ENCODE peak calls at places on chromosomes 16 and 17, in ten cellular contexts. D is fibroblast of lung; G is pancreas; U is body of pancreas; I is GM23248; N is CD4-positive, alpha-beta memory T cell; T is right lobe of liver; O is PC-9; E is IMR-90; F is vagina. X is an unnamed sample. For H3K4me1, the result is how much of the 10 kb centered on the place peaks cover.

GRCh38 chr17:1438593-1439083 is 17.4 kb downstream of the CRK start:
- DNase-seq in F (no peak), T (no peak), E (peak), U (no peak), O (no peak), G (no peak), N (no peak), I (peak), D (peak), X (no peak)

GRCh38 chr17:76542984-76543383 is 3.1 kb downstream of the PRCD start:
- DNase-seq in G (no peak), E (no peak), O (no peak), I (no peak), U (no peak), T (no peak), F (no peak), N (peak), D (no peak), X (no peak)

GRCh38 chr17:78391843-78392242 is 13.4 kb downstream of the PGS1 start:
- DNase-seq in G (no peak), E (peak), O (peak), N (no peak), U (no peak), D (peak), F (no peak), I (peak), T (no peak), X (no peak)

GRCh38 chr16:9090101-9090959 is 1.1 kb upstream of the HAPSTR1 start:
- DNase-seq in D (no peak), O (no peak), E (no peak), U (peak), I (peak), F (peak), T (peak), G (peak), N (peak), X (peak)

GRCh38 chr16:86462334-86463084 is 47.8 kb upstream of the FOXF1 start:
- DNase-seq in E (peak), G (no peak), T (no peak), O (no peak), D (peak), I (no peak), F (no peak), N (no peak), U (no peak), X (no peak)

GRCh38 chr17:27380551-27380950 is 75.7 kb upstream of the KSR1 start:
- DNase-seq in O (no peak), D (no peak), N (no peak), G (no peak), T (no peak), F (no peak), U (no peak), I (no peak), E (no peak), X (no peak)

GRCh38 chr17:45775148-45775547 is 9.0 kb upstream of the CRHR1 start:
- DNase-seq in N (no peak), I (no peak), G (no peak), E (no peak), U (peak), T (no peak), D (no peak), F (no peak), O (no peak), X (no peak)

GRCh38 chr17:59775786-59776350 is 68.4 kb downstream of the VMP1 start:
- DNase-seq in O (no peak), T (no peak), N (no peak), F (no peak), E (no peak), D (no peak), I (no peak), U (no peak), G (no peak), X (no peak)

GRCh38 chr16:49562228-49562627 is 188.6 kb downstream of the C16orf78 start:
- DNase-seq in N (no peak), F (no peak), T (no peak), I (no peak), U (no peak), G (no peak), E (no peak), O (no peak), D (no peak), X (no peak)

GRCh38 chr17:38693700-38694329 is 11.3 kb upstream of the MLLT6 start:
- DNase-seq in N (no peak), O (no peak), F (peak), T (peak), E (peak), U (peak), D (peak), G (peak), I (peak), X (no peak)

GRCh38 chr16:16021988-16022682 is 72.7 kb downstream of the ABCC1 start:
- DNase-seq in D (peak), G (peak), N (no peak), I (peak), O (peak), U (peak), T (peak), F (peak), E (peak), X (no peak)

GRCh38 chr16:58638148-58639036 is 8.8 kb upstream of the CNOT1 start:
- DNase-seq in I (peak), T (peak), G (no peak), E (peak), O (peak), U (peak), D (peak), F (no peak), N (no peak), X (no peak)

GRCh38 chr16:76964464-76965154 is 226.4 kb upstream of the MON1B start:
- DNase-seq in D (no peak), G (no peak), I (no peak), O (no peak), E (no peak), F (no peak), N (no peak), T (peak), U (no peak), X (no peak)

GRCh38 chr17:75876190-75876937 is 2.0 kb downstream of the TRIM47 start:
- DNase-seq in N (peak), E (no peak), O (peak), D (no peak), U (peak), G (peak), F (no peak), I (peak), T (peak), X (no peak)

GRCh38 chr16:53094013-53094630 is 39.3 kb downstream of the CHD9 start:
- DNase-seq in N (peak), G (peak), F (no peak), U (peak), D (no peak), O (peak), E (no peak), I (no peak), T (peak), X (no peak)

GRCh38 chr16:405548-406506 is 4.1 kb downstream of the DECR2 start:
- DNase-seq in E (no peak), T (peak), G (no peak), N (no peak), O (no peak), I (no peak), D (no peak), U (no peak), F (no peak), X (no peak)

GRCh38 chr17:74842146-74842598 is 17.5 kb downstream of the GRIN2C start:
- DNase-seq in G (no peak), T (no peak), O (no peak), N (no peak), I (peak), F (no peak), D (no peak), E (no peak), U (no peak), X (no peak)

GRCh38 chr17:76196675-76197074 is 43.6 kb downstream of the RNF157 start:
- DNase-seq in U (peak), N (no peak), O (no peak), E (no peak), F (no peak), D (peak), G (no peak), I (peak), T (peak), X (no peak)

GRCh38 chr17:44007346-44008204 is 3.2 kb downstream of the NAGS start:
- DNase-seq in U (no peak), G (no peak), E (no peak), I (peak), F (no peak), O (no peak), D (no peak), N (no peak), T (peak), X (no peak)

GRCh38 chr16:70018254-70018653 is 67.1 kb downstream of the CLEC18A start:
- DNase-seq in T (no peak), O (peak), U (peak), I (peak), D (no peak), N (peak), F (no peak), G (no peak), E (peak), X (no peak)

GRCh38 chr17:44220211-44221071 is 966 bp upstream of the UBTF start:
- DNase-seq in F (no peak), U (peak), N (peak), T (peak), I (peak), D (peak), G (peak), O (no peak), E (peak), X (peak)

DNA sequence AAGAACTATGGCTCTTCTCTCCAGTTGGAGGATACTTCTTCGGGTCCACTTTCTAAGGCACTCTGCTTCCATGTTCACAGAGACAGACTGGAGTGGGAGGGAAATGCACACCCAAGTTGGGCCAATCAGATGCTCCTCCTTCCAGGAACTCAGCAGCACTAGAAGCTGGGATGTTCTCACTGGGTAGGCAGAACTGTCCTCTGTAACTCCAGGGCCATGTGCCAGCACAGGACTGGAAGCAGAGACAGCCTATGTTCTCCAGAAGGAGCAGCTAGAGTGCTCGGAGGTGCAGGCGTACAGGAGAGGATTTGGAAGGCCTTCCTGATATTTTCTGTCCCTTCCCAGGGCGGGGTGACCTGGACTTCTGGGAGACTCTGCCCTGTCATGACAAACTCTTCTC is 50.0 kb upstream of the SREBF1 start:
- DNase-seq in T (no peak), E (no peak), O (no peak), D (no peak), N (no peak), G (no peak), F (no peak), I (no peak), U (no peak), X (no peak)
- H3K4me1 ChIP-seq in T (under half), E (under half), O (under half), D (under half), N (under half), G (under half), F (under half), I (under half), U (under half), X (under half)

GRCh38 chr16:17131351-17131750 is 339.4 kb downstream of the XYLT1 start:
- DNase-seq in I (no peak), U (no peak), E (no peak), N (no peak), O (no peak), T (no peak), F (no peak), G (no peak), D (no peak), X (no peak)

GRCh38 chr16:17135439-17135838 is 335.3 kb downstream of the XYLT1 start:
- DNase-seq in N (no peak), O (no peak), G (no peak), U (no peak), I (no peak), E (no peak), T (no peak), D (no peak), F (no peak), X (no peak)

GRCh38 chr16:17130733-17131132 is 340.0 kb downstream of the XYLT1 start:
- DNase-seq in O (no peak), I (no peak), N (no peak), U (no peak), F (no peak), T (no peak), G (no peak), D (no peak), E (no peak), X (no peak)

GRCh38 chr16:17134586-17134985 is 336.2 kb downstream of the XYLT1 start:
- DNase-seq in D (no peak), N (no peak), I (no peak), O (no peak), T (no peak), G (no peak), F (no peak), U (no peak), E (no peak), X (no peak)

DNA sequence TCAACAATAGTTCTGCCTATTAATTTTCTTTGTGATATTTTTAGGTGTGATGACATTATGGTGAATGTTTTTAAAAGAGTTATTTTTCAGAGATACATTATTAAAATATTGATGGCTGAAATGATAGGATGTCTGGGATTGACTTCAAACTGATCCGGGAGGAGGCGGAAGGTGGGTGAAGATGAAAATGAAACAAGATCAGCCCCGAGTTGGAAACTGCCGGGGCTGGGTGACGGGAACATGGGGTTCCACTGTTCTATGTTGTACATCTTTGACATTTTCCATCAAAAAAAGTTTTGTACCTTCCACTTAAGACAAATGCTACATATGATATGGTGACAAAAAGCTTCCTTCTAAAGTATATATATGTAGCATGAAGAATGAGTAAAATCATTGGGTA is 336.9 kb downstream of the XYLT1 start:
- DNase-seq in E (no peak), I (no peak), N (no peak), D (no peak), T (no peak), G (no peak), U (no peak), F (no peak), O (no peak), X (no peak)
- H3K4me3 ChIP-seq in E (no peak), I (no peak), N (no peak), D (no peak), T (no peak), G (no peak), U (no peak), F (no peak), O (no peak), X (no peak)

GRCh38 chr17:233473-233941 is 52.1 kb upstream of the DOC2B start:
- DNase-seq in D (no peak), G (peak), T (peak), E (no peak), O (no peak), N (no peak), U (no peak), F (no peak), I (no peak), X (no peak)
- H3K27ac ChIP-seq in D (no peak), G (no peak), T (peak), E (no peak), O (no peak), N (no peak), U (peak), F (no peak), I (no peak), X (no peak)

GRCh38 chr16:24701521-24701951 is 27.9 kb upstream of the TNRC6A start:
- DNase-seq in T (no peak), O (peak), F (no peak), G (no peak), I (peak), U (no peak), N (no peak), E (peak), D (peak), X (no peak)
- H3K4me1 ChIP-seq in T (under half), O (under half), F (under half), G (under half), I (under half), U (under half), N (under half), E (under half), D (under half), X (under half)

GRCh38 chr17:21239680-21240374 is 13.4 kb downstream of the NATD1 start:
- DNase-seq in G (no peak), O (no peak), U (no peak), D (peak), E (peak), I (peak), T (no peak), F (no peak), N (no peak), X (no peak)
- H3K4me3 ChIP-seq in G (no peak), O (no peak), U (no peak), D (no peak), E (no peak), I (no peak), T (no peak), F (no peak), N (no peak), X (no peak)

X was measured in naive thymus-derived CD4-positive, alpha-beta T cell.